ENCODE peak calls at places on chromosomes 12 and 14, in ten cellular contexts. One of them, this sample, is unnamed.

GRCh38 chr14:100187247-100187833 is 27.9 kb upstream of the DEGS2 start:
- DNase-seq in NB4: no peak
- DNase-seq in GM20000: no peak
- DNase-seq in progenitor cell of endocrine pancreas: no peak
- DNase-seq in H1: no peak
- DNase-seq in IMR-90: no peak
- DNase-seq in WTC11: no peak
- DNase-seq in astrocyte of the spinal cord: no peak
- DNase-seq in activated CD8-positive, alpha-beta T cell treated with anti-CD3 and anti-CD28 coated beads for 36 hours: no peak
- DNase-seq in GM06990: no peak
- DNase-seq in this sample: no peak

GRCh38 chr14:69317780-69318179 is 57.8 kb downstream of the GALNT16 start:
- DNase-seq in NB4: no peak
- DNase-seq in GM20000: no peak
- DNase-seq in progenitor cell of endocrine pancreas: no peak
- DNase-seq in H1: no peak
- DNase-seq in IMR-90: no peak
- DNase-seq in WTC11: no peak
- DNase-seq in astrocyte of the spinal cord: no peak
- DNase-seq in activated CD8-positive, alpha-beta T cell treated with anti-CD3 and anti-CD28 coated beads for 36 hours: no peak
- DNase-seq in GM06990: no peak
- DNase-seq in this sample: no peak

GRCh38 chr12:112664569-112664968 is 127.0 kb upstream of the RPH3A start:
- DNase-seq in NB4: peak
- DNase-seq in GM20000: peak
- DNase-seq in progenitor cell of endocrine pancreas: peak
- DNase-seq in H1: no peak
- DNase-seq in IMR-90: no peak
- DNase-seq in WTC11: peak
- DNase-seq in astrocyte of the spinal cord: peak
- DNase-seq in activated CD8-positive, alpha-beta T cell treated with anti-CD3 and anti-CD28 coated beads for 36 hours: peak
- DNase-seq in GM06990: no peak
- DNase-seq in this sample: peak

GRCh38 chr12:92927436-92928116 is 1.5 kb downstream of the EEA1 start:
- DNase-seq in NB4: peak
- DNase-seq in GM20000: peak
- DNase-seq in progenitor cell of endocrine pancreas: no peak
- DNase-seq in H1: no peak
- DNase-seq in IMR-90: peak
- DNase-seq in WTC11: no peak
- DNase-seq in astrocyte of the spinal cord: peak
- DNase-seq in activated CD8-positive, alpha-beta T cell treated with anti-CD3 and anti-CD28 coated beads for 36 hours: no peak
- DNase-seq in GM06990: peak
- DNase-seq in this sample: no peak

GRCh38 chr14:23638414-23639047 is 2.4 kb downstream of the DHRS2 start:
- DNase-seq in NB4: no peak
- DNase-seq in GM20000: no peak
- DNase-seq in progenitor cell of endocrine pancreas: no peak
- DNase-seq in H1: no peak
- DNase-seq in IMR-90: no peak
- DNase-seq in WTC11: no peak
- DNase-seq in astrocyte of the spinal cord: no peak
- DNase-seq in activated CD8-positive, alpha-beta T cell treated with anti-CD3 and anti-CD28 coated beads for 36 hours: no peak
- DNase-seq in GM06990: no peak
- DNase-seq in this sample: no peak

GRCh38 chr14:52348279-52348678 is 34.2 kb downstream of the PTGER2 start:
- DNase-seq in NB4: no peak
- DNase-seq in GM20000: no peak
- DNase-seq in progenitor cell of endocrine pancreas: no peak
- DNase-seq in H1: no peak
- DNase-seq in IMR-90: peak
- DNase-seq in WTC11: no peak
- DNase-seq in astrocyte of the spinal cord: no peak
- DNase-seq in activated CD8-positive, alpha-beta T cell treated with anti-CD3 and anti-CD28 coated beads for 36 hours: no peak
- DNase-seq in GM06990: no peak
- DNase-seq in this sample: no peak

GRCh38 chr12:25817166-25817565 is 141.3 kb upstream of the RASSF8 start:
- DNase-seq in NB4: no peak
- DNase-seq in GM20000: no peak
- DNase-seq in progenitor cell of endocrine pancreas: no peak
- DNase-seq in H1: no peak
- DNase-seq in IMR-90: peak
- DNase-seq in WTC11: no peak
- DNase-seq in astrocyte of the spinal cord: no peak
- DNase-seq in activated CD8-positive, alpha-beta T cell treated with anti-CD3 and anti-CD28 coated beads for 36 hours: no peak
- DNase-seq in GM06990: no peak
- DNase-seq in this sample: no peak

GRCh38 chr14:53470351-53471043 is 317.4 kb upstream of the DDHD1 start:
- DNase-seq in NB4: no peak
- DNase-seq in GM20000: no peak
- DNase-seq in progenitor cell of endocrine pancreas: no peak
- DNase-seq in H1: no peak
- DNase-seq in IMR-90: peak
- DNase-seq in WTC11: no peak
- DNase-seq in astrocyte of the spinal cord: peak
- DNase-seq in activated CD8-positive, alpha-beta T cell treated with anti-CD3 and anti-CD28 coated beads for 36 hours: no peak
- DNase-seq in GM06990: no peak
- DNase-seq in this sample: no peak

GRCh38 chr14:104983231-104983721 is 2.3 kb upstream of the CLBA1 start:
- DNase-seq in NB4: no peak
- DNase-seq in GM20000: no peak
- DNase-seq in progenitor cell of endocrine pancreas: no peak
- DNase-seq in H1: no peak
- DNase-seq in IMR-90: no peak
- DNase-seq in WTC11: no peak
- DNase-seq in astrocyte of the spinal cord: no peak
- DNase-seq in activated CD8-positive, alpha-beta T cell treated with anti-CD3 and anti-CD28 coated beads for 36 hours: no peak
- DNase-seq in GM06990: no peak
- DNase-seq in this sample: no peak

GRCh38 chr12:5003025-5003666 is 40.5 kb upstream of the KCNA5 start:
- DNase-seq in NB4: peak
- DNase-seq in GM20000: peak
- DNase-seq in progenitor cell of endocrine pancreas: peak
- DNase-seq in H1: peak
- DNase-seq in IMR-90: peak
- DNase-seq in WTC11: peak
- DNase-seq in astrocyte of the spinal cord: peak
- DNase-seq in activated CD8-positive, alpha-beta T cell treated with anti-CD3 and anti-CD28 coated beads for 36 hours: peak
- DNase-seq in GM06990: peak
- DNase-seq in this sample: peak

GRCh38 chr12:98606367-98606985 is 13.0 kb downstream of the SLC25A3 start:
- DNase-seq in NB4: peak
- DNase-seq in GM20000: no peak
- DNase-seq in progenitor cell of endocrine pancreas: no peak
- DNase-seq in H1: no peak
- DNase-seq in IMR-90: no peak
- DNase-seq in WTC11: no peak
- DNase-seq in astrocyte of the spinal cord: no peak
- DNase-seq in activated CD8-positive, alpha-beta T cell treated with anti-CD3 and anti-CD28 coated beads for 36 hours: no peak
- DNase-seq in GM06990: no peak
- DNase-seq in this sample: no peak
- TF ChIP-seq CTCF in NB4: no peak
- TF ChIP-seq CTCF in GM20000: no peak
- TF ChIP-seq CTCF in progenitor cell of endocrine pancreas: no peak
- TF ChIP-seq CTCF in H1: no peak
- TF ChIP-seq CTCF in IMR-90: peak
- TF ChIP-seq CTCF in WTC11: no peak
- TF ChIP-seq CTCF in astrocyte of the spinal cord: no peak
- TF ChIP-seq CTCF in activated CD8-positive, alpha-beta T cell treated with anti-CD3 and anti-CD28 coated beads for 36 hours: no peak
- TF ChIP-seq CTCF in GM06990: no peak
- TF ChIP-seq CTCF in this sample: no peak

DNA sequence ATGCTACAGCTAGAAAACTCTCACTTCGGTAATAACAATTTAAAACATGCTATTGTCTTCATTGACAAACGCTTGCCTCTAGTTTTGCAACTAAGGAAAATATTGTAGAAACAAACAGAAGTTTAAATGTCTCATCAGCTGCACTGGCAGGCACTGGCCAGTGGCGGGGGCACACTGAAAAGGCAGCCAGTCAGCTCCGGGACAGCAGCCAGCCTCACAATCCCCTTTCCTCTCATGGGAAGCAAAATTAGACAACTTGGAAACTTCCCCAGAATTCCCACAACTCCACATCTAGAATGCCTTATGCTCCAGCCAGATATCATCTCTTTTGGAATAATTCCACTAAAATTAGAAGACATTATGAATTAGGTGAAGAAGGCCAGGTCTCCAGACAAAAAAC is 72.0 kb downstream of the CLIP1 start:
- DNase-seq in NB4: no peak
- DNase-seq in GM20000: no peak
- DNase-seq in progenitor cell of endocrine pancreas: no peak
- DNase-seq in H1: no peak
- DNase-seq in IMR-90: peak
- DNase-seq in WTC11: no peak
- DNase-seq in astrocyte of the spinal cord: peak
- DNase-seq in activated CD8-positive, alpha-beta T cell treated with anti-CD3 and anti-CD28 coated beads for 36 hours: no peak
- DNase-seq in GM06990: no peak
- DNase-seq in this sample: no peak
- TF ChIP-seq CTCF in NB4: no peak
- TF ChIP-seq CTCF in GM20000: no peak
- TF ChIP-seq CTCF in progenitor cell of endocrine pancreas: peak
- TF ChIP-seq CTCF in H1: peak
- TF ChIP-seq CTCF in IMR-90: peak
- TF ChIP-seq CTCF in WTC11: no peak
- TF ChIP-seq CTCF in astrocyte of the spinal cord: no peak
- TF ChIP-seq CTCF in activated CD8-positive, alpha-beta T cell treated with anti-CD3 and anti-CD28 coated beads for 36 hours: no peak
- TF ChIP-seq CTCF in GM06990: no peak
- TF ChIP-seq CTCF in this sample: no peak

GRCh38 chr14:38400751-38401150 is 144.9 kb upstream of the CLEC14A start:
- DNase-seq in NB4: no peak
- DNase-seq in GM20000: no peak
- DNase-seq in progenitor cell of endocrine pancreas: no peak
- DNase-seq in H1: no peak
- DNase-seq in IMR-90: no peak
- DNase-seq in WTC11: no peak
- DNase-seq in astrocyte of the spinal cord: no peak
- DNase-seq in activated CD8-positive, alpha-beta T cell treated with anti-CD3 and anti-CD28 coated beads for 36 hours: no peak
- DNase-seq in GM06990: no peak
- DNase-seq in this sample: no peak

GRCh38 chr14:38404616-38405015 is 148.7 kb upstream of the CLEC14A start:
- DNase-seq in NB4: no peak
- DNase-seq in GM20000: no peak
- DNase-seq in progenitor cell of endocrine pancreas: no peak
- DNase-seq in H1: no peak
- DNase-seq in IMR-90: peak
- DNase-seq in WTC11: no peak
- DNase-seq in astrocyte of the spinal cord: peak
- DNase-seq in activated CD8-positive, alpha-beta T cell treated with anti-CD3 and anti-CD28 coated beads for 36 hours: no peak
- DNase-seq in GM06990: no peak
- DNase-seq in this sample: no peak

GRCh38 chr14:38404100-38404541 is 148.2 kb upstream of the CLEC14A start:
- DNase-seq in NB4: no peak
- DNase-seq in GM20000: no peak
- DNase-seq in progenitor cell of endocrine pancreas: no peak
- DNase-seq in H1: no peak
- DNase-seq in IMR-90: peak
- DNase-seq in WTC11: no peak
- DNase-seq in astrocyte of the spinal cord: peak
- DNase-seq in activated CD8-positive, alpha-beta T cell treated with anti-CD3 and anti-CD28 coated beads for 36 hours: no peak
- DNase-seq in GM06990: no peak
- DNase-seq in this sample: no peak

GRCh38 chr14:38409081-38409705 is 153.3 kb upstream of the CLEC14A start:
- DNase-seq in NB4: no peak
- DNase-seq in GM20000: no peak
- DNase-seq in progenitor cell of endocrine pancreas: no peak
- DNase-seq in H1: no peak
- DNase-seq in IMR-90: peak
- DNase-seq in WTC11: no peak
- DNase-seq in astrocyte of the spinal cord: peak
- DNase-seq in activated CD8-positive, alpha-beta T cell treated with anti-CD3 and anti-CD28 coated beads for 36 hours: no peak
- DNase-seq in GM06990: no peak
- DNase-seq in this sample: no peak

DNA sequence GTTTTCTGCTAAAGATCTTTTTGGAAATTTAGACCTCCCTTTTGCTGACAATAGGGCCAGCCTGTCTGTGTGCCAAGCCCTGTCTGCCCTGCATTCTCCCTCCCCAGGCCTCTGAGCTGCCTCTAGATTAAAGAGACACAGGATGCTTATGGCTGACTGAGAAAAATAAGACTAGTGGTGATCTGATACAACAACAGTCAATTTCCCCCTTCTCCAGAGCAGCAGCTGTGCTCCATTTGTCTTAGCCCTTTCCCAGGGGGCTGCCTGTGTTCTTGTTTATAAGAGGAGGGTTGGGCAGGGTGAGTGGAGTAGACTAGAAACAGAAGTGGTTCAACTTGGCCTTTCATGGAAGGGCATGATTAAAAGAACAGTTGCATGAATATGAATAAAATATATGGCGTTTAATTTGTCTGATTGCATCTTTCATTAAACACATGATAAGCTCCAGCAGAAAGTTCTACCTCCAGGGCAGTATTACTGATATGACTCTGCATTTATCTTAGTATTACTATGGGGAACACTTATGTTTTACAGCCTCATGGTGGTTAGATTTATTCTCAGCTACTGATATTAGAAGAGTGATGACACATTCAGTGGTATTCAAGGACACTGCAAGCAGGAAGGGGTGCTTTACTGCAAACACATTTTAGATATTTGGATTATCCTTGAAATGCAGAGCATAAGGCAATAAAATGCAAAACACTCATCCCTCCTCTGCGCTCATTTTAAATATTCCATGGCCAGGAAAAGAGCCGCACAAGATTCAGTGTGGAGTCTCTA is 150.1 kb upstream of the CLEC14A start:
- DNase-seq in NB4: no peak
- DNase-seq in GM20000: no peak
- DNase-seq in progenitor cell of endocrine pancreas: no peak
- DNase-seq in H1: no peak
- DNase-seq in IMR-90: peak
- DNase-seq in WTC11: peak
- DNase-seq in astrocyte of the spinal cord: peak
- DNase-seq in activated CD8-positive, alpha-beta T cell treated with anti-CD3 and anti-CD28 coated beads for 36 hours: no peak
- DNase-seq in GM06990: no peak
- DNase-seq in this sample: no peak
- TF ChIP-seq CTCF in NB4: no peak
- TF ChIP-seq CTCF in GM20000: no peak
- TF ChIP-seq CTCF in progenitor cell of endocrine pancreas: peak
- TF ChIP-seq CTCF in H1: peak
- TF ChIP-seq CTCF in IMR-90: no peak
- TF ChIP-seq CTCF in WTC11: no peak
- TF ChIP-seq CTCF in astrocyte of the spinal cord: no peak
- TF ChIP-seq CTCF in activated CD8-positive, alpha-beta T cell treated with anti-CD3 and anti-CD28 coated beads for 36 hours: no peak
- TF ChIP-seq CTCF in GM06990: no peak
- TF ChIP-seq CTCF in this sample: no peak

DNA sequence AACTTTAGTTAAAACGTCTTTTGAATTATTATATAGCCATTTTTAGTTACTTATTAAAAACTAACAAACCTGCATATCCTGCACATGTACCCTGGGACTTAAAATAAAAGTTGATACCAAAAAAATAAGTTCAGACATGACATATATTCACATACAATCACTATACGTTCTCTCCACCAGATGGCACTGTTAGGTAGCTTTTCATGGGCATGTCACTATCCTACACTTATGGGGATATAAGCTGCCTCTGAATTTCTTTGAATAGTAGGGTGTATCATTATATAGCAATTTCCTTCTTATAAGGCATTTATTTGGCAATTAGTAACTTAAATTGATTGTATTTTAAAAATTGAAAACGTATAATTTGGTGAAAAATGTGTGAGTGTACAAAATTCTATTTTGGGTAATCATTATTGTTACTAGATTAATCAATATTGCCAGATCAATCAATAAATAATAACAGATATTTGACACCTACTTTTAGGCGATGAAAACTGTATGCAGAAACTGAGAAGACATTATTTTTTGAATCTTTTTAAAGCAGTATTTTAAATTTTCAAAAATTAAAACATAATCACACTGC is 31.8 kb upstream of the OR10A7 start:
- DNase-seq in NB4: peak
- DNase-seq in GM20000: peak
- DNase-seq in progenitor cell of endocrine pancreas: peak
- DNase-seq in H1: peak
- DNase-seq in IMR-90: peak
- DNase-seq in WTC11: no peak
- DNase-seq in astrocyte of the spinal cord: peak
- DNase-seq in activated CD8-positive, alpha-beta T cell treated with anti-CD3 and anti-CD28 coated beads for 36 hours: peak
- DNase-seq in GM06990: peak
- DNase-seq in this sample: peak
- TF ChIP-seq CTCF in NB4: peak
- TF ChIP-seq CTCF in GM20000: peak
- TF ChIP-seq CTCF in progenitor cell of endocrine pancreas: peak
- TF ChIP-seq CTCF in H1: peak
- TF ChIP-seq CTCF in IMR-90: peak
- TF ChIP-seq CTCF in WTC11: peak
- TF ChIP-seq CTCF in astrocyte of the spinal cord: peak
- TF ChIP-seq CTCF in activated CD8-positive, alpha-beta T cell treated with anti-CD3 and anti-CD28 coated beads for 36 hours: peak
- TF ChIP-seq CTCF in GM06990: peak
- TF ChIP-seq CTCF in this sample: peak